ENCODE peak calls at places on chromosomes 2 and 18, in five cellular contexts. N, Q, V, Y and E are unnamed samples.

GRCh38 chr18:36130883-36131653 is 1.4 kb downstream of the ELP2 start:
- DNase-seq in N (peak), Q (no peak), V (no peak), Y (peak), E (no peak)

GRCh38 chr2:120460511-120460910 is 114.6 kb downstream of the INHBB start:
- DNase-seq in N (no peak), Q (no peak), V (no peak), Y (no peak), E (no peak)

GRCh38 chr2:62306751-62307468 is 111.0 kb downstream of the B3GNT2 start:
- DNase-seq in N (no peak), Q (peak), V (peak), Y (no peak), E (no peak)

GRCh38 chr18:3595282-3596273 is 145.6 kb downstream of the TGIF1 start:
- DNase-seq in N (no peak), Q (peak), V (no peak), Y (no peak), E (peak)

GRCh38 chr2:246489-247145 is 17.2 kb downstream of the SH3YL1 start:
- DNase-seq in N (peak), Q (no peak), V (peak), Y (peak), E (peak)

GRCh38 chr2:96547751-96548161 is 11.2 kb downstream of the ARID5A start:
- DNase-seq in N (no peak), Q (no peak), V (no peak), Y (no peak), E (no peak)

GRCh38 chr2:220279840-220280239 is 652.4 kb downstream of the SLC4A3 start:
- DNase-seq in N (no peak), Q (no peak), V (no peak), Y (no peak), E (no peak)

GRCh38 chr2:173021939-173022371 is 53.7 kb upstream of the MAP3K20 start:
- DNase-seq in N (no peak), Q (no peak), V (no peak), Y (peak), E (no peak)

GRCh38 chr2:48415765-48416515 is 114.0 kb upstream of the STON1 start:
- DNase-seq in N (no peak), Q (no peak), V (no peak), Y (no peak), E (no peak)

GRCh38 chr2:100247256-100248043 is 74.9 kb downstream of the LONRF2 start:
- DNase-seq in N (no peak), Q (peak), V (no peak), Y (no peak), E (no peak)

GRCh38 chr2:96763511-96764252 is 3.0 kb downstream of the CNNM4 start:
- DNase-seq in N (peak), Q (no peak), V (no peak), Y (peak), E (no peak)

GRCh38 chr2:16578081-16578480 is 87.6 kb downstream of the CYRIA start:
- DNase-seq in N (no peak), Q (no peak), V (no peak), Y (no peak), E (no peak)

GRCh38 chr2:176464886-176465564 is 195.8 kb downstream of the MTX2 start:
- DNase-seq in N (no peak), Q (no peak), V (no peak), Y (peak), E (no peak)

GRCh38 chr2:72713857-72714256 is 112.0 kb downstream of the EXOC6B start:
- DNase-seq in N (no peak), Q (no peak), V (no peak), Y (no peak), E (no peak)

GRCh38 chr18:34913837-34914755 is 127.1 kb upstream of the MAPRE2 start:
- DNase-seq in N (no peak), Q (no peak), V (no peak), Y (no peak), E (no peak)

GRCh38 chr2:170371231-170371630 is 193.3 kb downstream of the MYO3B start:
- DNase-seq in N (no peak), Q (no peak), V (no peak), Y (no peak), E (no peak)

GRCh38 chr18:73756256-73757091 is 391.2 kb downstream of the FBXO15 start:
- DNase-seq in N (no peak), Q (no peak), V (no peak), Y (no peak), E (peak)

GRCh38 chr2:85811850-85812735 is 58.3 kb downstream of the ATOH8 start:
- DNase-seq in N (peak), Q (no peak), V (no peak), Y (no peak), E (no peak)

GRCh38 chr2:221844966-221845365 is 272.9 kb upstream of the EPHA4 start:
- DNase-seq in N (no peak), Q (no peak), V (no peak), Y (no peak), E (no peak)

GRCh38 chr2:201707753-201708152 is 9.3 kb upstream of the MPP4 start:
- DNase-seq in N (no peak), Q (no peak), V (no peak), Y (no peak), E (no peak)

GRCh38 chr2:200405599-200406298 is 99.3 kb downstream of the SPATS2L start:
- DNase-seq in N (peak), Q (no peak), V (peak), Y (no peak), E (peak)

GRCh38 chr2:14716319-14716718 is 83.8 kb downstream of the LRATD1 start:
- DNase-seq in N (no peak), Q (no peak), V (no peak), Y (peak), E (no peak)

GRCh38 chr2:150878347-150878746 is 383.3 kb downstream of the RBM43 start:
- DNase-seq in N (no peak), Q (no peak), V (peak), Y (no peak), E (peak)

GRCh38 chr2:104599802-104600510 is 254.0 kb upstream of the POU3F3 start:
- DNase-seq in N (no peak), Q (no peak), V (no peak), Y (no peak), E (no peak)

GRCh38 chr2:190053426-190053825 is 9.1 kb downstream of the MSTN start:
- DNase-seq in N (no peak), Q (no peak), V (no peak), Y (no peak), E (no peak)

GRCh38 chr2:14565666-14566065 is 66.9 kb upstream of the LRATD1 start:
- DNase-seq in N (no peak), Q (no peak), V (no peak), Y (no peak), E (no peak)

GRCh38 chr2:28408764-28409599 is 16.3 kb downstream of the FOSL2 start:
- DNase-seq in N (no peak), Q (no peak), V (peak), Y (no peak), E (no peak)

GRCh38 chr18:46859855-46860254 is 57.5 kb downstream of the PIAS2 start:
- DNase-seq in N (no peak), Q (peak), V (no peak), Y (no peak), E (no peak)

GRCh38 chr2:53475320-53475719 is 292.3 kb upstream of the CHAC2 start:
- DNase-seq in N (no peak), Q (no peak), V (peak), Y (no peak), E (no peak)

GRCh38 chr18:33495278-33495677 is 54.8 kb upstream of the CCDC178 start:
- DNase-seq in N (peak), Q (peak), V (no peak), Y (peak), E (peak)

GRCh38 chr18:44474596-44474995 is 206.1 kb upstream of the SETBP1 start:
- DNase-seq in N (no peak), Q (no peak), V (no peak), Y (no peak), E (no peak)

DNA sequence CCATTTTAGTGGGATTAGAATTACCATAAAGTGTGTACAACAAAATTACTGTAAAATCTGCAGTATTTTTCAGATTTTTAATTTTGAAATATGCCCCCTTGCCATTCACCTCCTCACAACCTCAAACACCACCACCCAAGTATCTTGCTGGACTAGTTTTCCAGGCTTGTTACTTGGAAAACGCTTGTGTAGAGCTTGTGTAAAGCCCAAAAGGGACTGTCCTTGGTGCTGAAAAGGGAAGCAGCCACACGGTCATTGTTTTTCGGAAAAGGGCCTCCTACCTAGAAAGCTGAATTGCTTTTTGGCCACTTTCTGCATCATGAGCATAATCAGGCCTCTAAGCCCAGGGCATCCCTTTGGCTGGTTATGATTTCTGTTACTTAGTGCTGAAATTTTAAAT is 563.4 kb downstream of the LRRTM4 start:
- DNase-seq in N (no peak), Q (no peak), V (no peak), Y (no peak), E (no peak)
- TF ChIP-seq SIN3A in N (no peak), Q (no peak), V (no peak), Y (no peak), E (no peak)

GRCh38 chr2:109120166-109120565 is 8.8 kb upstream of the SH3RF3 start:
- DNase-seq in N (no peak), Q (no peak), V (no peak), Y (no peak), E (no peak)
- TF ChIP-seq REST in N (no peak), Q (no peak), V (no peak), Y (no peak), E (no peak)

GRCh38 chr2:225864394-225864793 is 464.9 kb downstream of the NYAP2 start:
- DNase-seq in N (no peak), Q (no peak), V (no peak), Y (no peak), E (no peak)

GRCh38 chr2:225865468-225865867 is 466.0 kb downstream of the NYAP2 start:
- DNase-seq in N (no peak), Q (no peak), V (no peak), Y (no peak), E (no peak)

DNA sequence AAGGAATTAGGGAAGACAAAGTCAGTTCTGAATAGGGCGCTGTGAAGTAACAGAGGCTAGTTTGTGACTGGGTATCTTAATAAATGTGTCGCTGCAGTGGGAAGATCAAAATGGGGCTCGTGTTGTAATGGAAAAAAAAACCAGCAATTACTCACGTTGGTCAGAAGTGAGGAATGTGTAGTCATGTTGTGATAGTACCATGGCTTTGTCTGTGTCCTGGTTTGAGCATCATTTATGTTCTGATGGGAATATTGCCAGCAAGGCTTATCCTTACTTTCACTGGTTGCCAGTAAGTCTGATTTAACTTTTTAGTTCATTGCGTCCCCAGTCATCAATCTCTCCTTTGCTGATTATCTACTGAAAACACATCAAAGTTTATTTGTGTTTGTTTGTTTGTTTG is 467.6 kb downstream of the NYAP2 start:
- DNase-seq in N (no peak), Q (no peak), V (no peak), Y (no peak), E (no peak)
- TF ChIP-seq SIN3A in N (no peak), Q (no peak), V (no peak), Y (no peak), E (no peak)

GRCh38 chr2:43021791-43022500 is 204.5 kb downstream of the ZFP36L2 start:
- DNase-seq in N (peak), Q (no peak), V (peak), Y (no peak), E (no peak)

GRCh38 chr2:43019025-43019367 is 207.4 kb downstream of the ZFP36L2 start:
- DNase-seq in N (no peak), Q (no peak), V (no peak), Y (no peak), E (no peak)

GRCh38 chr2:43020990-43021677 is 205.3 kb downstream of the ZFP36L2 start:
- DNase-seq in N (no peak), Q (no peak), V (no peak), Y (no peak), E (no peak)

GRCh38 chr2:43019536-43020183 is 206.7 kb downstream of the ZFP36L2 start:
- DNase-seq in N (no peak), Q (no peak), V (no peak), Y (no peak), E (no peak)

GRCh38 chr2:43020296-43020695 is 206.1 kb downstream of the ZFP36L2 start:
- DNase-seq in N (no peak), Q (no peak), V (no peak), Y (no peak), E (no peak)
- TF ChIP-seq REST in N (no peak), Q (no peak), V (no peak), Y (no peak), E (no peak)

GRCh38 chr18:39870586-39870985 is 2084.4 kb upstream of the PIK3C3 start:
- DNase-seq in N (no peak), Q (no peak), V (no peak), Y (no peak), E (no peak)
- TF ChIP-seq SIN3A in N (no peak), Q (no peak), V (no peak), Y (no peak), E (no peak)

DNA sequence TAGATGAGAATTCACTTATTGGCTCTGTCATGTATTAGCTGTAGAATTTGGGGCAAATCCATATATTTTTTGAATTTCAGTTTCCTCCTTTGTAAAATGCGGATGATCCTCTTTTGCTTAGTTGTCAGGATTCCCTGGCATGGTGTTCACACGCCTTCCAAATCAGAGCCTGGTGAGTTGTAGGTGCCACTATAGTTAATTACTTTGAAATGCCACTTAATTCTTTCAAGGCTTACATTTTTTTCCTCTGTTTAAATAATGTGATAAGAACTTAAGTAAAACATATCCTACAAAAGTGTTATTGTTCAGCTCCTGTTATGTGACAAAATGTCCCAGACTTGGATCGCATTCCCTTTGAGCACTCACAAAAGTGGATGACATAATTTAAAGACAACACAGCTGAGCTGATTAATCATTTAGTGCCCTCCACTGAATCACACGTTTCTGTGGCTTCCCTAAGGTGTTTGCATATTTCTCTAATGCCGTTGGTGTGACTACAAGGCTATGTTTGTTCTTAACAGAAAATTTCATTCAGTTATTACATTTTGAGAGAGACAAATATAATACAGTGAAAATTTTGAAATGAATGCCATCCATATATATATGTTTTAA is 471.2 kb upstream of the CHST9 start:
- DNase-seq in N (no peak), Q (peak), V (no peak), Y (no peak), E (peak)
- TF ChIP-seq REST in N (no peak), Q (no peak), V (no peak), Y (no peak), E (no peak)

GRCh38 chr2:158967731-158968395 is 577 bp upstream of the TANC1 start:
- DNase-seq in N (no peak), Q (no peak), V (no peak), Y (peak), E (no peak)
- TF ChIP-seq SIN3A in N (no peak), Q (no peak), V (no peak), Y (no peak), E (no peak)

GRCh38 chr18:22713511-22713910 is 219.6 kb upstream of the RBBP8 start:
- DNase-seq in N (no peak), Q (no peak), V (no peak), Y (no peak), E (no peak)

GRCh38 chr18:22711381-22711717 is 221.8 kb upstream of the RBBP8 start:
- DNase-seq in N (no peak), Q (no peak), V (no peak), Y (no peak), E (no peak)

GRCh38 chr18:22705328-22705727 is 227.8 kb upstream of the RBBP8 start:
- DNase-seq in N (no peak), Q (no peak), V (no peak), Y (no peak), E (no peak)

GRCh38 chr18:22709288-22710060 is 223.7 kb upstream of the RBBP8 start:
- DNase-seq in N (no peak), Q (no peak), V (no peak), Y (no peak), E (no peak)

DNA sequence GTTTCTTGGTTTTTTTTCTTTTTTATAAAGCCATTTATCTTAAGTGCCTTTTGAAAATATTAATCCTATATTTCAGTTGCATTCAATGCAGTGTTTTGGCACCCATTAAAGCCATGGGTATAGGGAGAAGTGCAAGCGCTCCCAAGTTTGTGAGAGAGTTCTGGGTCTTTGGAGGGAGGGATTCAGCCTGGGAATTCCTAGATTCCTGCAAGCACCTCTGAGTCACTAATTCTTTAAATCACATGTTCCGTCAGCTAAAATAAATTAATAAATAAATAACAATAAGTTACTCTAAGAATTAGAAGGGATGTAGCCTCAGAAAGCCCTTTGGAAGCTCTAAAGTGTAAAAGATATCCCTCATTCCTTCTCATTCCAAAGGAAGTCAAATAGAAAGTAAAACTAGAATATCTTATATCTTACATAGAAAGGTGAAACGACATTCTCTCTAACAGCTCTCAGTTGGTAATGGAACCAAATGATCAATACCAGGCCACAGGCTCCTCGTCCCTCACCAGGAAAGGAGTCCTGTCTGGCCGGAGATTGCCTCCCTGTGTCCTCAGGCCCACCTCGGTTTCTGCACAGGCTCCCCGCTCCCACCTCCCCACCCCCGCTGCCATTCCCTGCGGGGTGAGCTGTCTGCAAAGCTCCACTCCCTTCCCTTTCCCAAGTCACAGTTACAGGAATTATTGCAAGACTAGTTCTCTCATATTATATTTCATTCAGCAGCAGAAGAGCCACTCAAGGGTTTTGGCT is 222.3 kb upstream of the RBBP8 start:
- DNase-seq in N (no peak), Q (no peak), V (no peak), Y (peak), E (no peak)
- TF ChIP-seq REST in N (no peak), Q (no peak), V (no peak), Y (no peak), E (no peak)